ENCODE peak calls at places on chromosomes 4 and X, in six cellular contexts. One of them, this sample, is unnamed.

GRCh38 chrX:39564751-39565150 is 533.0 kb downstream of the BCOR start:
- DNase-seq in GM13977: no peak
- DNase-seq in mucosa of descending colon: no peak
- DNase-seq in upper lobe of right lung: no peak
- DNase-seq in body of pancreas: no peak
- DNase-seq in WTC11: no peak
- DNase-seq in this sample: no peak

GRCh38 chr4:70801265-70801809 is 38.4 kb downstream of the GRSF1 start:
- DNase-seq in GM13977: peak
- DNase-seq in body of pancreas: no peak
- DNase-seq in mucosa of descending colon: no peak
- DNase-seq in WTC11: no peak
- DNase-seq in upper lobe of right lung: no peak
- DNase-seq in this sample: no peak

GRCh38 chr4:102438873-102439614 is 62.1 kb upstream of the NFKB1 start:
- DNase-seq in GM13977: no peak
- DNase-seq in mucosa of descending colon: no peak
- DNase-seq in upper lobe of right lung: no peak
- DNase-seq in body of pancreas: peak
- DNase-seq in WTC11: no peak
- DNase-seq in this sample: peak

GRCh38 chr4:120808475-120809141 is 113.9 kb downstream of the PRDM5 start:
- DNase-seq in upper lobe of right lung: no peak
- DNase-seq in mucosa of descending colon: peak
- DNase-seq in GM13977: no peak
- DNase-seq in body of pancreas: no peak
- DNase-seq in WTC11: no peak
- DNase-seq in this sample: no peak

GRCh38 chrX:41209853-41210252 is 124.1 kb upstream of the DDX3X start:
- DNase-seq in body of pancreas: no peak
- DNase-seq in GM13977: no peak
- DNase-seq in upper lobe of right lung: no peak
- DNase-seq in WTC11: no peak
- DNase-seq in mucosa of descending colon: no peak
- DNase-seq in this sample: no peak

GRCh38 chrX:10190367-10190766 is 33.6 kb downstream of the CLCN4 start:
- DNase-seq in WTC11: no peak
- DNase-seq in mucosa of descending colon: no peak
- DNase-seq in body of pancreas: peak
- DNase-seq in upper lobe of right lung: no peak
- DNase-seq in GM13977: peak
- DNase-seq in this sample: no peak

GRCh38 chr4:113146876-113147358 is 97.5 kb downstream of the ANK2 start:
- DNase-seq in mucosa of descending colon: no peak
- DNase-seq in body of pancreas: peak
- DNase-seq in GM13977: peak
- DNase-seq in upper lobe of right lung: no peak
- DNase-seq in WTC11: no peak
- DNase-seq in this sample: no peak

GRCh38 chrX:88135735-88136134 is 611.3 kb upstream of the CPXCR1 start:
- DNase-seq in upper lobe of right lung: no peak
- DNase-seq in GM13977: no peak
- DNase-seq in body of pancreas: no peak
- DNase-seq in mucosa of descending colon: no peak
- DNase-seq in WTC11: no peak
- DNase-seq in this sample: no peak

GRCh38 chr4:87555751-87556619 is 26.8 kb upstream of the SPARCL1 start:
- DNase-seq in body of pancreas: no peak
- DNase-seq in mucosa of descending colon: no peak
- DNase-seq in upper lobe of right lung: no peak
- DNase-seq in WTC11: no peak
- DNase-seq in GM13977: no peak
- DNase-seq in this sample: peak

GRCh38 chrX:28550331-28550872 is 36.8 kb upstream of the IL1RAPL1 start:
- DNase-seq in GM13977: no peak
- DNase-seq in body of pancreas: no peak
- DNase-seq in upper lobe of right lung: no peak
- DNase-seq in mucosa of descending colon: no peak
- DNase-seq in WTC11: no peak
- DNase-seq in this sample: no peak

GRCh38 chr4:130147618-130148017 is 1051.7 kb downstream of the C4orf33 start:
- DNase-seq in WTC11: peak
- DNase-seq in mucosa of descending colon: no peak
- DNase-seq in GM13977: no peak
- DNase-seq in upper lobe of right lung: no peak
- DNase-seq in body of pancreas: no peak
- DNase-seq in this sample: no peak

GRCh38 chr4:176498857-176499256 is 179.1 kb downstream of the SPCS3 start:
- DNase-seq in body of pancreas: no peak
- DNase-seq in mucosa of descending colon: no peak
- DNase-seq in WTC11: no peak
- DNase-seq in upper lobe of right lung: no peak
- DNase-seq in GM13977: no peak
- DNase-seq in this sample: no peak

GRCh38 chr4:120025516-120025915 is 41.1 kb downstream of the MAD2L1 start:
- DNase-seq in body of pancreas: no peak
- DNase-seq in mucosa of descending colon: no peak
- DNase-seq in GM13977: no peak
- DNase-seq in upper lobe of right lung: no peak
- DNase-seq in WTC11: no peak
- DNase-seq in this sample: no peak

GRCh38 chrX:36640232-36640631 is 367.9 kb upstream of the FAM47C start:
- DNase-seq in GM13977: no peak
- DNase-seq in body of pancreas: no peak
- DNase-seq in WTC11: no peak
- DNase-seq in mucosa of descending colon: no peak
- DNase-seq in upper lobe of right lung: no peak
- DNase-seq in this sample: no peak
- TF ChIP-seq CTCF in GM13977: no peak
- TF ChIP-seq CTCF in body of pancreas: no peak
- TF ChIP-seq CTCF in WTC11: no peak
- TF ChIP-seq CTCF in mucosa of descending colon: no peak
- TF ChIP-seq CTCF in upper lobe of right lung: no peak
- TF ChIP-seq CTCF in this sample: no peak

GRCh38 chrX:66203114-66203513 is 39.1 kb downstream of the HEPH start:
- DNase-seq in GM13977: no peak
- DNase-seq in upper lobe of right lung: no peak
- DNase-seq in WTC11: no peak
- DNase-seq in mucosa of descending colon: no peak
- DNase-seq in body of pancreas: no peak
- DNase-seq in this sample: no peak

GRCh38 chrX:66200050-66200664 is 36.1 kb downstream of the HEPH start:
- DNase-seq in GM13977: no peak
- DNase-seq in mucosa of descending colon: no peak
- DNase-seq in body of pancreas: no peak
- DNase-seq in upper lobe of right lung: no peak
- DNase-seq in WTC11: no peak
- DNase-seq in this sample: no peak

GRCh38 chrX:66200855-66201795 is 37.1 kb downstream of the HEPH start:
- DNase-seq in mucosa of descending colon: peak
- DNase-seq in body of pancreas: no peak
- DNase-seq in upper lobe of right lung: no peak
- DNase-seq in WTC11: no peak
- DNase-seq in GM13977: no peak
- DNase-seq in this sample: no peak
- TF ChIP-seq CTCF in mucosa of descending colon: no peak
- TF ChIP-seq CTCF in body of pancreas: peak
- TF ChIP-seq CTCF in upper lobe of right lung: peak
- TF ChIP-seq CTCF in WTC11: no peak
- TF ChIP-seq CTCF in GM13977: peak
- TF ChIP-seq CTCF in this sample: peak

GRCh38 chrX:6292599-6292998 is 63.9 kb upstream of the NLGN4X start:
- DNase-seq in mucosa of descending colon: no peak
- DNase-seq in upper lobe of right lung: no peak
- DNase-seq in WTC11: peak
- DNase-seq in GM13977: no peak
- DNase-seq in body of pancreas: no peak
- DNase-seq in this sample: no peak
- TF ChIP-seq CTCF in mucosa of descending colon: no peak
- TF ChIP-seq CTCF in upper lobe of right lung: no peak
- TF ChIP-seq CTCF in WTC11: no peak
- TF ChIP-seq CTCF in GM13977: no peak
- TF ChIP-seq CTCF in body of pancreas: no peak
- TF ChIP-seq CTCF in this sample: no peak

DNA sequence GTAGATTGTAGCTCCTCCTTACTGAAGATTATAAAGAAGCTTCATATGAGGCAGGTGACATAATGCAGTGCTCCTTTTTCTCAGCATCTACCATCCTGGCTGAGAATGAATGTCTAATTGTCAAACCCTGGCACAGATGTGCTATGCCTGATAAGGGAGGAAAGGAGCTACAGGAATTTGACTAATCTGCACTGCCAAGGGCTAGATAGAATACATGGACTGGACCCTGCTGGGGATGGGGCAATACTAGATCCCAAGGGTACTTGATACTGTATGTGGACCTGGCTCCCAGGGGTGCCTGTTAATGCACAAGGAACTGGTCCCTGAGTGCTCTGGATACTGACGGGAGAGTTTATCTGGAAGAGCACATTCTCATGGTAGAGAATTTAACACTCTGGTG is 362.2 kb upstream of the EMCN start:
- DNase-seq in upper lobe of right lung: no peak
- DNase-seq in body of pancreas: no peak
- DNase-seq in WTC11: no peak
- DNase-seq in mucosa of descending colon: no peak
- DNase-seq in GM13977: no peak
- DNase-seq in this sample: no peak
- TF ChIP-seq CTCF in upper lobe of right lung: no peak
- TF ChIP-seq CTCF in body of pancreas: no peak
- TF ChIP-seq CTCF in WTC11: no peak
- TF ChIP-seq CTCF in mucosa of descending colon: no peak
- TF ChIP-seq CTCF in GM13977: no peak
- TF ChIP-seq CTCF in this sample: no peak

DNA sequence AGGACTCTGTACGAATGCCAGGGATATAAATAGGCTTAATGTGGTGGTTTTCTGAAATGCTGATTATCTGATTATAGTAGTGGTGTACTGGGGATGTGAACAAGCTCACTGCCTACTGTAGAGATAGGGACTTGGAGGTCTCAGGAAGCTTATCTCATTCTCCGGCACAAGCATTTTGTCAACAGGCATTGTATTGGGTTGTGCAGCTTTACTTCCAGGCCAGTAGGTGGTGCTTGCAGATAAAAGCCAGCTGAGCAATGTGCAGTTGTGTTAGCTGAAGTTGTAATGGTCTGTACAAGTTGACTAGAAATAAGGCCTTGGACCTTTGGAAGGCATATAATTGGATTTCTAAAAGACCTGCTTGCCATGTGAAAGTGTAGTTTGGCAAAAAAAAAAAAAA is 49.5 kb upstream of the TMLHE start:
- DNase-seq in WTC11: no peak
- DNase-seq in GM13977: no peak
- DNase-seq in body of pancreas: no peak
- DNase-seq in mucosa of descending colon: no peak
- DNase-seq in upper lobe of right lung: no peak
- DNase-seq in this sample: no peak
- TF ChIP-seq CTCF in WTC11: no peak
- TF ChIP-seq CTCF in GM13977: no peak
- TF ChIP-seq CTCF in body of pancreas: no peak
- TF ChIP-seq CTCF in mucosa of descending colon: no peak
- TF ChIP-seq CTCF in upper lobe of right lung: peak
- TF ChIP-seq CTCF in this sample: peak

DNA sequence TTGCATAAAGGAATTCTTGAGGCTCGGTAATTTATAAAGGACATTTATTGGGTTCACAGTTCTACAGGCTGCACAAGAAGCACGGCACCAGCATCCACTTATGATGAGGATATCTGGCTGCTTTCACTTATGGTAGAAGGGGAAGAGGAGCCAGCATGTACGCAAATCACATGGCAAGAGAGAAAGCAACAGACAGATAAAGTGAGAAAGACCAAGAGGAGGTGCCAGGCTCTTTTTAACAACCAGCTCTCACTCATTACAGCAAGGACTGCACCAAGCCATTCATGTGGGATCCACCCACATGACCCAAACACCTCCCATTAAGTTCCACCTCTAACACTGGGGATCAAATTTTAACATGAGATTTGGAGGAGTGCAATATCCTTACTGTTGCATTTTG is 1198.2 kb downstream of the ADGRL3 start:
- DNase-seq in upper lobe of right lung: no peak
- DNase-seq in mucosa of descending colon: no peak
- DNase-seq in body of pancreas: no peak
- DNase-seq in WTC11: no peak
- DNase-seq in GM13977: no peak
- DNase-seq in this sample: no peak
- TF ChIP-seq CTCF in upper lobe of right lung: no peak
- TF ChIP-seq CTCF in mucosa of descending colon: no peak
- TF ChIP-seq CTCF in body of pancreas: no peak
- TF ChIP-seq CTCF in WTC11: no peak
- TF ChIP-seq CTCF in GM13977: no peak
- TF ChIP-seq CTCF in this sample: no peak

DNA sequence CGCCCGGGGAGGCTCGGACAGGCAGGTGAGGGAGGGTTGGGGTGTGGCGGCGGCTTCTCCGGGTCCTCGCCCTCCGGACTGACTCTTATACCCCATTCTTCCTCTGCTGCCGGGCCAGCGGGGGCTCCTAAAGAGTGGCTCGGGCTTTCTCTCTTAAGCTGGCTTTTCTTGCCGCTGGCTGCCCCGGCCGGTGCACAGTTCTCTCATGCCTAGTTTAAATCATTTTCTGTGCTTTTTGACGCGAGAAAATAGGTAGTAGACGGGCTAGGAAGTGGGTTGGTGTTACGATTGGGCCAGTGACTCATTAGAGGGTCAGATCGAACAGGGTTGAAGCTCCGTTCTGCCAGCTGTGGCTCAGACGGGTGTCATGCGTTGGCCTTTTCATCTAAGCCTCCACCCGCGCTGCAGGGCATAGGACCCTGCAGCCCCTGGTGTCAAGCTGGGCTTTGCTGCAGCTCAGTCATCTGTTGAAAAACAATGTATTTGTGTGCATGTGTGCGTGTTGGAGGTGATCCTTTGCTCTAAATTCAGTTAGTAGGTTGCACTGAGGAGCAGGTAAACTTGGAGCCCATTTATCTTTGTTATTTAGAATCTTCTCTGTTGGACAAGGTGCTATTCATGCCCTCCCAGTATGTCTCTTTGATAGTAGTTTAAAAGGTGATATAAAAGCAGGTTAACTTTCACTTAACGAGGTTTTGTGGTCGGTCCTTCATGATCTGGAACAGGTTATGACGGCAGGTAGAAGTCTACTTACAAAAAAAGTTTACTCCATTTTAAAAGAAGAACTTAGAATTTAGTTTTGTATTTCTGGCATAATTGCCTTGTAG is 792 bp downstream of the BMP2K start:
- DNase-seq in WTC11: peak
- DNase-seq in upper lobe of right lung: peak
- DNase-seq in mucosa of descending colon: peak
- DNase-seq in GM13977: peak
- DNase-seq in body of pancreas: peak
- DNase-seq in this sample: no peak
- TF ChIP-seq CTCF in WTC11: no peak
- TF ChIP-seq CTCF in upper lobe of right lung: no peak
- TF ChIP-seq CTCF in mucosa of descending colon: no peak
- TF ChIP-seq CTCF in GM13977: no peak
- TF ChIP-seq CTCF in body of pancreas: no peak
- TF ChIP-seq CTCF in this sample: no peak

DNA sequence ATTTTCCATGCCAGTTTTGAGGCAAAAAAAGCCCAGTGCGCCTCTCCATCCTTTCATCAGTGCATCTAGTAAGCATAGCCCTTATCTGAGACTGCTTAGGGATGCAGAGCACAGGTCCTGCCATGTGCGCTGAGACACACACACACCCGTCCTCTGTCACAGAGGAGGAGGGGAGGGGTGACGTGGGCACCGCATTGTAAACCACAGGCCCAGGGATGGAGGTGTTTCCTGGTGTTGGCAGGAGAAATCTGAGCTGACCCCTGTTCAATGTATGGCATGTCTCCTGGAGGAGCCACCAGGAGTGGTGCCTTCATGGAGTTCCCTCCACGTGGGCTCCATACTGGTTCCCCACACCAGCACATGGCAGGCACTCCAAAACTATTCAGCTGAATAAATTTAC is 65.8 kb upstream of the HELT start:
- DNase-seq in body of pancreas: no peak
- DNase-seq in upper lobe of right lung: no peak
- DNase-seq in WTC11: no peak
- DNase-seq in GM13977: no peak
- DNase-seq in mucosa of descending colon: no peak
- DNase-seq in this sample: no peak
- TF ChIP-seq CTCF in body of pancreas: no peak
- TF ChIP-seq CTCF in upper lobe of right lung: no peak
- TF ChIP-seq CTCF in WTC11: no peak
- TF ChIP-seq CTCF in GM13977: no peak
- TF ChIP-seq CTCF in mucosa of descending colon: no peak
- TF ChIP-seq CTCF in this sample: no peak